ENCODE peak calls at places on chromosomes 7 and 10, in seven cellular contexts. O, Z, V, D, J, Q and F are unnamed samples.
A peak's percentile ranks its signal among the peaks of the same experiment; 100 is the strongest.

GRCh38 chr7:158649279-158649678 is 55.3 kb downstream of the NCAPG2 start:
- DNase-seq in O (no peak), Z (no peak), V (no peak), D (no peak), J (no peak), Q (peak; percentile 92), F (no peak)

GRCh38 chr10:8731415-8732110 is 677.1 kb downstream of the GATA3 start:
- DNase-seq in O (peak; percentile 55), Z (no peak), V (no peak), D (no peak), J (no peak), Q (no peak), F (no peak)

GRCh38 chr10:76868088-76868949 is 769.3 kb downstream of the KCNMA1 start:
- DNase-seq in O (no peak), Z (no peak), V (no peak), D (no peak), J (no peak), Q (peak; percentile 36), F (no peak)

GRCh38 chr10:18450298-18450697 is 201.1 kb downstream of the NSUN6 start:
- DNase-seq in O (no peak), Z (no peak), V (no peak), D (no peak), J (no peak), Q (no peak), F (no peak)

GRCh38 chr10:70906953-70907618 is 18.7 kb upstream of the PCBD1 start:
- DNase-seq in O (no peak), Z (no peak), V (no peak), D (no peak), J (no peak), Q (no peak), F (no peak)

GRCh38 chr7:108581655-108582491 is 12.2 kb downstream of the DNAJB9 start:
- DNase-seq in O (peak; percentile 35), Z (no peak), V (no peak), D (no peak), J (no peak), Q (no peak), F (no peak)

GRCh38 chr7:50644586-50644985 is 79.4 kb upstream of the DDC start:
- DNase-seq in O (no peak), Z (no peak), V (no peak), D (no peak), J (no peak), Q (no peak), F (no peak)

GRCh38 chr10:29767958-29768357 is 133.2 kb upstream of the SVIL start:
- DNase-seq in O (no peak), Z (no peak), V (no peak), D (no peak), J (no peak), Q (no peak), F (no peak)

GRCh38 chr7:151631149-151631967 is 111.7 kb upstream of the RHEB start:
- DNase-seq in O (peak; percentile 80), Z (no peak), V (no peak), D (no peak), J (no peak), Q (peak; percentile 39), F (no peak)

GRCh38 chr10:126204320-126204719 is 184.0 kb downstream of the ADAM12 start:
- DNase-seq in O (no peak), Z (no peak), V (no peak), D (no peak), J (no peak), Q (no peak), F (no peak)

GRCh38 chr10:17474595-17474994 is 20.2 kb upstream of the ST8SIA6 start:
- DNase-seq in O (no peak), Z (no peak), V (no peak), D (no peak), J (no peak), Q (peak; percentile 47), F (no peak)

GRCh38 chr7:22113041-22113440 is 167.3 kb upstream of the CDCA7L start:
- DNase-seq in O (no peak), Z (no peak), V (no peak), D (no peak), J (no peak), Q (no peak), F (no peak)

GRCh38 chr10:43201545-43202131 is 63.4 kb downstream of the CSGALNACT2 start:
- DNase-seq in O (no peak), Z (peak; percentile 16), V (peak; percentile 4), D (peak; percentile 36), J (no peak), Q (no peak), F (no peak)

GRCh38 chr7:26457702-26458327 is 166.2 kb downstream of the SNX10 start:
- DNase-seq in O (no peak), Z (no peak), V (no peak), D (no peak), J (no peak), Q (no peak), F (no peak)

GRCh38 chr7:68224041-68224534 is 1227.5 kb downstream of the TYW1 start:
- DNase-seq in O (no peak), Z (no peak), V (no peak), D (no peak), J (no peak), Q (no peak), F (no peak)

GRCh38 chr10:50621981-50622496 is 1.7 kb downstream of the SGMS1 start:
- DNase-seq in O (peak; percentile 66), Z (peak; percentile 99), V (peak; percentile 96), D (peak; percentile 88), J (peak; percentile 97), Q (peak; percentile 98), F (peak; percentile 93)

GRCh38 chr7:14894826-14895225 is 7.7 kb downstream of the DGKB start:
- DNase-seq in O (no peak), Z (no peak), V (no peak), D (no peak), J (no peak), Q (no peak), F (no peak)

GRCh38 chr7:24842449-24843241 is 85.4 kb upstream of the GSDME start:
- DNase-seq in O (peak; percentile 36), Z (no peak), V (no peak), D (no peak), J (no peak), Q (no peak), F (no peak)

GRCh38 chr10:112775347-112775746 is 174.7 kb upstream of the TCF7L2 start:
- DNase-seq in O (no peak), Z (no peak), V (no peak), D (no peak), J (no peak), Q (peak; percentile 39), F (no peak)

GRCh38 chr10:77613476-77614130 is 24.0 kb downstream of the KCNMA1 start:
- DNase-seq in O (peak; percentile 50), Z (no peak), V (no peak), D (no peak), J (no peak), Q (no peak), F (no peak)

GRCh38 chr7:6419310-6419773 is 28.4 kb downstream of the DAGLB start:
- DNase-seq in O (no peak), Z (peak; percentile 85), V (peak; percentile 19), D (peak; percentile 60), J (peak; percentile 32), Q (no peak), F (no peak)

GRCh38 chr10:132423966-132424847 is 27.2 kb downstream of the PWWP2B start:
- DNase-seq in O (no peak), Z (no peak), V (no peak), D (no peak), J (no peak), Q (no peak), F (peak; percentile 54)

GRCh38 chr10:74925716-74926115 is 99.3 kb downstream of the KAT6B start:
- DNase-seq in O (no peak), Z (no peak), V (no peak), D (no peak), J (no peak), Q (no peak), F (no peak)
- H3K4me1 ChIP-seq in O (peaks cover 41% of the 10 kb centered on the region), Z (peaks cover 78% of the 10 kb centered on the region), V (peaks cover 87% of the 10 kb centered on the region), D (peaks cover 7% of the 10 kb centered on the region), J (peaks cover 95% of the 10 kb centered on the region), Q (peaks cover 32% of the 10 kb centered on the region), F (peaks cover 30% of the 10 kb centered on the region)

DNA sequence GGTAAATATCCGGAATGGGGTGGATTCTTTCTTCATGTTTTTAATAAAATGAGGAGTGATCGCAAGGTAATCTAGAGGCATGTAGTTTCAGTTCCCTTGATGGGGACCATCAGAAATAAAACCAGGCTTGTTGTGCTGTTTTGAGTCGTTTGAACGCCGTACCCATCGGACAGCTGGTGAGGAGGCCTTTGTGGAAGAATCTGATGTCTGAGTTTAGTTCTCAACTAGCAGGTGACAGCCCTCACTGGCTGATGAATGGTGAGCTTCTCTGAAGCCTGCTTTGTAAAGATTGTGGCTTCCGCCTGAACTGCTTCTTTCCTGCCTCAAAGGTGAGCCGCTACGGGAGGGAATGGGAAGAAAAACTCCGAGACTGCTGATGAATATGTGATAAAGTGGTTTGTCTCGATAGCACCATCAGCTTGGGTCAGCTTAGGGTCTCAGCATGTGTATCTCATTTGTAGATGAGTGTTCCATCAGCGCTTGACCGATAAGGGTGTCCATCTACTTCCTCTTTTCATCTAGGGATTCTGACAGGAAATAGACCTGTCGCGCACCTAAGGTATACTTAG is 977 bp downstream of the TMEM248 start:
- DNase-seq in O (peak; percentile 39), Z (no peak), V (no peak), D (no peak), J (no peak), Q (no peak), F (no peak)
- H3K27ac ChIP-seq in O (no peak overlapping the region), Z (peak overlapping the region; percentile 84), V (peak overlapping the region; percentile 82), D (peak overlapping the region; percentile 75), J (peak overlapping the region; percentile 82), Q (peak overlapping the region; percentile 83), F (peak overlapping the region; percentile 10)

GRCh38 chr10:114379631-114380041 is 24.7 kb downstream of the AFAP1L2 start:
- DNase-seq in O (no peak), Z (no peak), V (no peak), D (no peak), J (no peak), Q (peak; percentile 47), F (no peak)
- TF ChIP-seq CTCF in O (no peak), Z (no peak), V (no peak), D (no peak), J (no peak), Q (no peak), F (no peak)

GRCh38 chr10:62637249-62638061 is 167.1 kb upstream of the ADO start:
- DNase-seq in O (no peak), Z (no peak), V (no peak), D (no peak), J (no peak), Q (peak; percentile 61), F (peak; percentile 47)

GRCh38 chr10:62639139-62639538 is 165.4 kb upstream of the ADO start:
- DNase-seq in O (no peak), Z (no peak), V (no peak), D (no peak), J (no peak), Q (no peak), F (no peak)

GRCh38 chr10:62643612-62644587 is 160.6 kb upstream of the ADO start:
- DNase-seq in O (no peak), Z (no peak), V (no peak), D (no peak), J (no peak), Q (no peak), F (no peak)

GRCh38 chr10:62638062-62638477 is 166.4 kb upstream of the ADO start:
- DNase-seq in O (no peak), Z (no peak), V (no peak), D (no peak), J (no peak), Q (peak; percentile 59), F (peak; percentile 46)

DNA sequence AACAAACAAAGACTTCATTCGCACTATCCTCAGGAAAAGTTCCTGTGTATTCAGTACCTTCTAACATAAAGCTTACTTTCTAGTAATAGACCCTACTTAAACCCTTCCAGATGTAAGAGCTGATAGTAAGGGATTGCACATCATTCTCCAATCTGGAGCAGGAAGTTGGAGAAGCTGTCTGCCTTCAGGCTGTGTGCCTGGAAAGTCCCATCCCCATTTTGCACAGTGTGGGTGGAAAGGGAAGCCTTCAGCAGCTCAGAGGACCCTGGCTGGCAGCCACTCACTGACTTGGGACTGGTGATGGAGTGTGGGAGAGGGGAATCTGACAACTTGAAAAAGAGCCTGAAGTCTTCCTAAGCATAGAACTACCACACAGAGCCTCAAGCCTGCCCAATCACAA is 164.1 kb upstream of the ADO start:
- DNase-seq in O (no peak), Z (no peak), V (no peak), D (no peak), J (no peak), Q (no peak), F (peak; percentile 63)
- H3K4me1 ChIP-seq in O (no peaks in the 10 kb centered on the region), Z (no peaks in the 10 kb centered on the region), V (peaks cover 15% of the 10 kb centered on the region), D (no peaks in the 10 kb centered on the region), J (peaks cover 17% of the 10 kb centered on the region), Q (peaks cover 14% of the 10 kb centered on the region), F (peaks cover 10% of the 10 kb centered on the region)